ENCODE peak calls at places on chromosomes 13 and 19, in four cellular contexts. I is upper lobe of left lung, U is HepG2, V is tibial nerve. A is an unnamed sample.

GRCh38 chr13:82803341-82803740 is 1078.9 kb downstream of the SLITRK1 start:
- DNase-seq in I (no peak), U (no peak), V (no peak), A (no peak)

GRCh38 chr19:3039641-3040077 is 10.6 kb upstream of the TLE2 start:
- DNase-seq in I (no peak), V (no peak), U (peak), A (no peak)

GRCh38 chr19:44718441-44719261 is 19.7 kb downstream of the CEACAM16 start:
- DNase-seq in I (peak), U (peak), V (peak), A (peak)

GRCh38 chr13:71659427-71659826 is 207.6 kb downstream of the DACH1 start:
- DNase-seq in U (no peak), I (no peak), V (no peak), A (no peak)

GRCh38 chr19:30795727-30796126 is 423.5 kb downstream of the ZNF536 start:
- DNase-seq in U (no peak), I (no peak), V (no peak), A (no peak)

GRCh38 chr19:21694171-21694906 is 73.0 kb downstream of the ZNF100 start:
- DNase-seq in U (no peak), V (no peak), I (no peak), A (no peak)

GRCh38 chr13:18944501-18945068 is 237.0 kb downstream of the TUBA3C start:
- DNase-seq in V (no peak), U (no peak), I (peak), A (no peak)

GRCh38 chr19:52963229-52963760 is 614 bp upstream of the ZNF816 start:
- DNase-seq in V (no peak), I (no peak), U (peak), A (peak)

GRCh38 chr13:20389696-20390525 is 135.7 kb downstream of the CRYL1 start:
- DNase-seq in V (no peak), U (no peak), I (no peak), A (no peak)

GRCh38 chr19:46766569-46767317 is 20.5 kb upstream of the STRN4 start:
- DNase-seq in U (peak), I (peak), V (no peak), A (peak)

GRCh38 chr19:33408116-33408515 is 34.6 kb downstream of the CEBPG start:
- DNase-seq in V (no peak), U (no peak), I (no peak), A (no peak)

GRCh38 chr19:16349551-16350171 is 25.0 kb downstream of the KLF2 start:
- DNase-seq in I (no peak), V (no peak), U (no peak), A (no peak)

GRCh38 chr19:39024875-39025641 is 7.3 kb downstream of the FBXO27 start:
- DNase-seq in V (no peak), U (no peak), I (no peak), A (no peak)

GRCh38 chr13:43107780-43108179 is 84.4 kb downstream of the DNAJC15 start:
- DNase-seq in U (no peak), V (no peak), I (no peak), A (no peak)

GRCh38 chr13:20301391-20302071 is 69.4 kb upstream of the GJB6 start:
- DNase-seq in U (no peak), I (no peak), V (peak), A (no peak)

GRCh38 chr19:3969435-3970312 is 1.2 kb downstream of the DAPK3 start:
- DNase-seq in I (peak), U (peak), V (no peak), A (peak)

GRCh38 chr13:29006359-29006850 is 186.3 kb downstream of the MTUS2 start:
- DNase-seq in U (no peak), V (no peak), I (no peak), A (no peak)

GRCh38 chr19:35846038-35846668 is 6.2 kb downstream of the NPHS1 start:
- DNase-seq in V (no peak), I (no peak), U (no peak), A (no peak)

GRCh38 chr19:39246951-39247669 is 1.5 kb downstream of the IFNL4 start:
- DNase-seq in V (no peak), U (no peak), I (peak), A (no peak)

GRCh38 chr13:93941444-93941843 is 538.0 kb downstream of the DCT start:
- DNase-seq in U (no peak), V (no peak), I (no peak), A (no peak)

GRCh38 chr13:32211788-32212187 is 103.4 kb downstream of the ZAR1L start:
- DNase-seq in V (no peak), I (no peak), U (no peak), A (peak)

GRCh38 chr19:55467236-55468053 is 2.9 kb upstream of the C19orf85 start:
- DNase-seq in V (peak), U (peak), I (peak), A (peak)

GRCh38 chr13:101527130-101527529 is 74.7 kb downstream of the ITGBL1 start:
- DNase-seq in I (no peak), V (no peak), U (no peak), A (no peak)

GRCh38 chr19:55353803-55354697 is 469 bp downstream of the COX6B2 start:
- DNase-seq in I (peak), U (no peak), V (no peak), A (peak)

GRCh38 chr19:44848036-44848804 is 2.1 kb downstream of the NECTIN2 start:
- DNase-seq in V (no peak), I (no peak), U (no peak), A (peak)

GRCh38 chr13:73984201-73984600 is 150.0 kb downstream of the KLF12 start:
- DNase-seq in V (no peak), I (no peak), U (no peak), A (no peak)

GRCh38 chr19:54062643-54063042 is 1.1 kb downstream of the VSTM1 start:
- DNase-seq in U (no peak), V (no peak), I (peak), A (peak)

GRCh38 chr13:42876810-42877550 is 95.6 kb downstream of the FAM216B start:
- DNase-seq in U (no peak), V (no peak), I (no peak), A (no peak)

GRCh38 chr13:40101708-40102359 is 446.4 kb downstream of the COG6 start:
- DNase-seq in V (no peak), U (no peak), I (no peak), A (no peak)

GRCh38 chr13:40318366-40318765 is 348.1 kb downstream of the FOXO1 start:
- DNase-seq in U (no peak), I (peak), V (no peak), A (no peak)

GRCh38 chr13:20672772-20673171 is 30.7 kb upstream of the IL17D start:
- DNase-seq in U (no peak), I (no peak), V (no peak), A (no peak)

GRCh38 chr13:112168771-112169170 is 101.8 kb downstream of the SOX1 start:
- DNase-seq in I (no peak), V (no peak), U (no peak), A (no peak)

GRCh38 chr13:98542568-98543379 is 34.1 kb downstream of the STK24 start:
- DNase-seq in I (no peak), V (no peak), U (no peak), A (peak)

GRCh38 chr13:41648314-41648935 is 191.1 kb downstream of the RGCC start:
- DNase-seq in I (no peak), U (peak), V (no peak), A (no peak)
- TF ChIP-seq EP300 in I (no peak), U (peak), V (no peak), A (no peak)

GRCh38 chr13:66640231-66640630 is 589.9 kb downstream of the PCDH9 start:
- DNase-seq in U (no peak), I (no peak), V (no peak), A (no peak)
- TF ChIP-seq EP300 in U (no peak), I (no peak), V (no peak), A (no peak)

GRCh38 chr13:30395192-30396158 is 26.8 kb upstream of the UBE2L5 start:
- DNase-seq in V (peak), I (peak), U (peak), A (peak)
- TF ChIP-seq EP300 in V (peak), I (no peak), U (peak), A (peak)

GRCh38 chr19:50836543-50837195 is 3.3 kb upstream of the KLK15 start:
- DNase-seq in V (no peak), U (no peak), I (no peak), A (no peak)
- TF ChIP-seq EP300 in V (no peak), U (no peak), I (no peak), A (no peak)

DNA sequence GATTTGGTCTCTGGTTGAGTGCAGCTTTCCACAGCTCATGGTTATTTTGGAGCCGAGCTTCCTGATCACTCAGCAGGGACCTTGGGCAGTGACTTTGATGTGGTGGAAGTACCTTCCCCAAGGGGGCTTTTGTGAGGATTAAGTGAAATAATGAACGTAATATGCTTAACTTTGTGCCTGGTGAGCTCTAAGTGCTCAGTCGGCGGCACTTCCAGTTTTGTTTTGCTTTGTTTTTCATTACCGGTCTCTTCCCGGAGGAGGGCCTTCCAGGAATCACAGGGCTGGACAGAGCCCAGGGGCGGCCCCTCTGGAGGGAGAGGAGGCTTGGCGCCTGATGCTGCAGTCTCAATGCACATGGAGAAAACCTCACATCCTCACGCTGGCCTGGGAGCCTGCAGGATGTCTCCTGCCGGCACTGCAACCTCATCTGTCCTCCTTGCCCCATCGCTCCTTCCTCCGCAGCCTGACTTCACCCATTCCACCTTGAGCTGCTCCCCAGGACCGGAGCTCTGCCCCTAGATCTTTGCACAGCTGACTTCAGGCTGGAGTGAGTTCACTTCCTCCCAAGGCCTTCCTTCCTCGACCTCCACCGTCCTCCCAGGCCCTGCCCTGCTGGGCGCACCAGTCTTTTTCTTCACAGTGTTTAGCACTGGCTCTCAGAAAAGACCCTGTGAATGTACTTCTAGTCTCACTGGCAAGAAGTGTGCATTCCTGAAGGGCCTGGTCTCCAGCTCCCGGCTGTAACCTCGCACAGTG is 1.6 kb downstream of the PLEKHF1 start:
- DNase-seq in U (peak), V (peak), I (no peak), A (peak)
- TF ChIP-seq EP300 in U (no peak), V (peak), I (no peak), A (no peak)

GRCh38 chr19:48755787-48756674 is 707 bp downstream of the FGF21 start:
- DNase-seq in V (no peak), I (no peak), U (no peak), A (no peak)

GRCh38 chr19:48756686-48757085 is 1.4 kb downstream of the FGF21 start:
- DNase-seq in U (no peak), I (no peak), V (no peak), A (no peak)

GRCh38 chr19:48757089-48757675 is 1.9 kb downstream of the FGF21 start:
- DNase-seq in V (no peak), U (no peak), I (no peak), A (no peak)

GRCh38 chr19:48752511-48753365 is at the start of gene FUT1:
- DNase-seq in U (no peak), V (no peak), I (peak), A (peak)

DNA sequence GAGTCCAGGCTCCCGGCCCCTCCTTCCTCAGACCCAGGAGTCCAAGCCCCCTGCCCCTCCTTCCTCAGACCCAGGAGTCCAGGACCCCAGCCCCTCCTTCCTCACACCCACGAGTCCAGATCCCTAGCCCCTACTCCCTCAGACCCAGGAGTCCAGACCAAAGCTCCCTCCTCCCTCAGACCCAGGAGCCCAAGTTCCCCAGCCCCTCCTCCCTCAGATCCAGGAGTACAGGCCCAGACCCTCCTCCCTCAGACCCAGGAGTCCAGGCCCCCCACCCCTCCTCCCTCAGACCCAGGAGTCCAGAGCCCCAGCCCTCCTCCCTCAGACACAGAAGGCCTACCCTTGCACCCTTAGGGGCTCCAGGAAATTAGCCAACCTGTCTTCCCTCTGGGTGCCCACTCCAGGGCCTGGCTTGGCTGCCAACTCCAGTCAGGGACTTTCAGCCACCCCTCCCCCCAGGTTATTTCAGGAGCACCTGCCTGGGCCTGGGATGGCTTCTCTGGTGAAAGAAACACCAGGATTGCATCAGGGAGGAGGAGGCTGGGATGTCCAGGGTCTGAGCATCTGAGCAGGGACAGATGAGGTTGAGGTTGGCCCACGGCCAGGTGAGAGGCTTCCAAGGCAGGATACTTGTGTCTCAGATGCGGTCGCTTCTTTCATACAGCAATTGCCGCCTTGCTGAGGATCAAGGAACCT is at the start of gene FGF21:
- DNase-seq in U (no peak), I (no peak), V (no peak), A (no peak)
- TF ChIP-seq EP300 in U (peak), I (no peak), V (no peak), A (no peak)

A was measured in sigmoid colon.